ENCODE peak calls at places on chromosome 3, in nine cellular contexts. One of them, this sample, is unnamed. For H3K4me1, the result is how much of the 10 kb centered on the place peaks cover.

GRCh38 chr3:193031909-193032308 is 114.3 kb upstream of the MB21D2 start:
- DNase-seq in stomach: no peak
- DNase-seq in sigmoid colon: no peak
- DNase-seq in HepG2: no peak
- DNase-seq in esophagus muscularis mucosa: no peak
- DNase-seq in prostate gland: no peak
- DNase-seq in K562: no peak
- DNase-seq in spleen: no peak
- DNase-seq in H1: no peak
- DNase-seq in this sample: no peak

GRCh38 chr3:145557405-145557804 is 603.6 kb downstream of the PLOD2 start:
- DNase-seq in K562: no peak
- DNase-seq in sigmoid colon: no peak
- DNase-seq in prostate gland: no peak
- DNase-seq in esophagus muscularis mucosa: no peak
- DNase-seq in spleen: no peak
- DNase-seq in stomach: no peak
- DNase-seq in HepG2: no peak
- DNase-seq in H1: peak
- DNase-seq in this sample: no peak

GRCh38 chr3:48565591-48566400 is 2.2 kb upstream of the UCN2 start:
- DNase-seq in H1: no peak
- DNase-seq in K562: no peak
- DNase-seq in prostate gland: no peak
- DNase-seq in sigmoid colon: no peak
- DNase-seq in spleen: no peak
- DNase-seq in stomach: no peak
- DNase-seq in HepG2: no peak
- DNase-seq in esophagus muscularis mucosa: no peak
- DNase-seq in this sample: no peak

GRCh38 chr3:62817678-62818077 is 57.5 kb downstream of the CADPS start:
- DNase-seq in HepG2: no peak
- DNase-seq in esophagus muscularis mucosa: no peak
- DNase-seq in K562: no peak
- DNase-seq in prostate gland: no peak
- DNase-seq in sigmoid colon: no peak
- DNase-seq in spleen: no peak
- DNase-seq in H1: no peak
- DNase-seq in stomach: no peak
- DNase-seq in this sample: no peak

GRCh38 chr3:192727032-192727847 is at the start of gene FGF12:
- DNase-seq in prostate gland: peak
- DNase-seq in sigmoid colon: peak
- DNase-seq in K562: peak
- DNase-seq in HepG2: peak
- DNase-seq in H1: peak
- DNase-seq in spleen: peak
- DNase-seq in esophagus muscularis mucosa: no peak
- DNase-seq in stomach: peak
- DNase-seq in this sample: peak

GRCh38 chr3:135084404-135084803 is 289.3 kb downstream of the EPHB1 start:
- DNase-seq in stomach: no peak
- DNase-seq in prostate gland: no peak
- DNase-seq in esophagus muscularis mucosa: peak
- DNase-seq in spleen: no peak
- DNase-seq in sigmoid colon: no peak
- DNase-seq in K562: no peak
- DNase-seq in HepG2: no peak
- DNase-seq in H1: no peak
- DNase-seq in this sample: no peak

GRCh38 chr3:89490129-89490528 is 382.7 kb downstream of the EPHA3 start:
- DNase-seq in esophagus muscularis mucosa: no peak
- DNase-seq in prostate gland: no peak
- DNase-seq in spleen: no peak
- DNase-seq in H1: no peak
- DNase-seq in sigmoid colon: no peak
- DNase-seq in stomach: no peak
- DNase-seq in K562: no peak
- DNase-seq in HepG2: no peak
- DNase-seq in this sample: no peak

GRCh38 chr3:175335229-175335628 is 476.1 kb downstream of the NAALADL2 start:
- DNase-seq in H1: no peak
- DNase-seq in prostate gland: no peak
- DNase-seq in stomach: no peak
- DNase-seq in spleen: no peak
- DNase-seq in HepG2: no peak
- DNase-seq in K562: no peak
- DNase-seq in esophagus muscularis mucosa: no peak
- DNase-seq in sigmoid colon: no peak
- DNase-seq in this sample: no peak

DNA sequence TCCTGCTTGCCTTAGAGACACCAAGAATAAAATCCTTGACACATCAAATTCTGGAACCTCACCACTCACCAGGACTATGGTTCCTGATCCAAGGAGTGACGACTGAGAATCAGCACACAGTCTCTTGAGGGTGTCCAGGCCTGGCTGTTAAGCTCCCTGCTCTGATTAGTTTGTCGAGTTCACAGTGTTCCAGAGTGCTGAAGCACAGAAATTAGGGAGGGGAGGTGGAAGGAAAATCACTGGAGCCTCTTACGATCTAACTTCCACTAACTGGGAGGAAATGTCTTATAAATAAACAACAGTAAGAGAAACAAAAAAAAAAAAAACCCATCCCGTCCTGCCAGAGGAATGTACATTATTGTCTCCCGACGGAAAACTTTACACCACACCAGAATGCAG is 330.2 kb downstream of the TIGIT start:
- DNase-seq in esophagus muscularis mucosa: peak
- DNase-seq in H1: no peak
- DNase-seq in HepG2: peak
- DNase-seq in stomach: no peak
- DNase-seq in spleen: no peak
- DNase-seq in sigmoid colon: peak
- DNase-seq in K562: no peak
- DNase-seq in prostate gland: no peak
- DNase-seq in this sample: peak
- TF ChIP-seq POLR2AphosphoS5 in esophagus muscularis mucosa: peak
- TF ChIP-seq POLR2AphosphoS5 in H1: no peak
- TF ChIP-seq POLR2AphosphoS5 in HepG2: no peak
- TF ChIP-seq POLR2AphosphoS5 in stomach: peak
- TF ChIP-seq POLR2AphosphoS5 in spleen: no peak
- TF ChIP-seq POLR2AphosphoS5 in sigmoid colon: peak
- TF ChIP-seq POLR2AphosphoS5 in K562: no peak
- TF ChIP-seq POLR2AphosphoS5 in prostate gland: peak
- TF ChIP-seq POLR2AphosphoS5 in this sample: peak

GRCh38 chr3:50623840-50624474 is 7.0 kb downstream of the MAPKAPK3 start:
- DNase-seq in H1: no peak
- DNase-seq in esophagus muscularis mucosa: no peak
- DNase-seq in stomach: no peak
- DNase-seq in prostate gland: no peak
- DNase-seq in K562: no peak
- DNase-seq in HepG2: no peak
- DNase-seq in spleen: no peak
- DNase-seq in sigmoid colon: no peak
- DNase-seq in this sample: no peak
- H3K4me1 ChIP-seq in H1: under half
- H3K4me1 ChIP-seq in esophagus muscularis mucosa: under half
- H3K4me1 ChIP-seq in stomach: half or more
- H3K4me1 ChIP-seq in prostate gland: under half
- H3K4me1 ChIP-seq in K562: under half
- H3K4me1 ChIP-seq in HepG2: under half
- H3K4me1 ChIP-seq in spleen: half or more
- H3K4me1 ChIP-seq in sigmoid colon: under half
- H3K4me1 ChIP-seq in this sample: under half

GRCh38 chr3:51941447-51941797 is 282 bp downstream of the RRP9 start:
- DNase-seq in spleen: no peak
- DNase-seq in prostate gland: no peak
- DNase-seq in sigmoid colon: no peak
- DNase-seq in HepG2: no peak
- DNase-seq in K562: no peak
- DNase-seq in H1: no peak
- DNase-seq in esophagus muscularis mucosa: no peak
- DNase-seq in stomach: no peak
- DNase-seq in this sample: no peak

GRCh38 chr3:51943451-51944391 is 1.6 kb downstream of the PARP3 start:
- DNase-seq in sigmoid colon: peak
- DNase-seq in K562: no peak
- DNase-seq in HepG2: no peak
- DNase-seq in esophagus muscularis mucosa: no peak
- DNase-seq in H1: no peak
- DNase-seq in prostate gland: no peak
- DNase-seq in stomach: no peak
- DNase-seq in spleen: peak
- DNase-seq in this sample: no peak

GRCh38 chr3:51940648-51941421 is 869 bp downstream of the RRP9 start:
- DNase-seq in prostate gland: no peak
- DNase-seq in stomach: no peak
- DNase-seq in esophagus muscularis mucosa: no peak
- DNase-seq in spleen: peak
- DNase-seq in H1: no peak
- DNase-seq in sigmoid colon: peak
- DNase-seq in HepG2: no peak
- DNase-seq in K562: no peak
- DNase-seq in this sample: no peak

GRCh38 chr3:51942603-51943450 is 664 bp downstream of the PARP3 start:
- DNase-seq in HepG2: peak
- DNase-seq in sigmoid colon: peak
- DNase-seq in spleen: peak
- DNase-seq in K562: peak
- DNase-seq in prostate gland: peak
- DNase-seq in H1: no peak
- DNase-seq in esophagus muscularis mucosa: no peak
- DNase-seq in stomach: peak
- DNase-seq in this sample: peak

DNA sequence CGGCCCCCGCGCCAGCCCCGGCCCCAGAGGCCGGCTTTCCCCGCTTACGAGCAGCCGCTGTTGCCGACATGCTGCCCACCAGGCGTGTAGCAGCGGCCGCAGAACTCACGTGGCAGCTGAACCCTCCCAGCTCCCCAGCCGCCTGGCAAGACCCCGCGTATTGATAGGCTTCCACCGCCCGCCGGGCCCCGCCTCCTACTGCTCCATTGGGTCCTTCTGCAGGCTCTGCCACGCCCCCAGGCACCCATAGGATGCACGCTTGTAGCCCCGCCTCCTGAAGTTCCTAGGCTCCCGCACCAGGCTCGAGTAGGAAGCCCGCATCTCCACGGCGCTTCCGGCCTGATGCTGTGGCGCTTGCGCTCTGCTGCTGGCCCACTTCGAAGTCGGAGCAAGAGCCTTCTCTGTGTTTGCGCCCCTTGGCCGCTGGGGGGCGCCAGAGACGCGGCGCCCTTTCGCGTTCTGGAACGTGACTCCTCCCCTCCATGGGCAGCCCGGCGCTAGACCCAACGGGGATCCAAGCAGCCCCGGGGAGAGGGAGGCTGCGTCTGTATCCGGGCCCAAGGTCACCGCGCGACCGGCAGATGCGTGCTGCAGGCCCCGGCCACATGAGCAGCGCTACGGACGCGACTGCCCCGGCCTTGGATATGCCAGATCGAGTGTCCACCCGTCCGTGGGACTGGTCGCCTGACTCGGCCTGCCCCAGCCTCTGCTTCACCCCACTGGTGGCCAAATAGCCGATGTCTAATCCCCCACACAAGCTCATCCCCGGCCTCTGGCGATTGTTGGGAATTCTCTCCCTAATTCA is at the start of the genes PARP3 and RRP9:
- DNase-seq in HepG2: peak
- DNase-seq in H1: peak
- DNase-seq in prostate gland: peak
- DNase-seq in stomach: peak
- DNase-seq in K562: peak
- DNase-seq in esophagus muscularis mucosa: peak
- DNase-seq in sigmoid colon: peak
- DNase-seq in spleen: peak
- DNase-seq in this sample: peak
- TF ChIP-seq POLR2A in HepG2: no peak
- TF ChIP-seq POLR2A in H1: peak
- TF ChIP-seq POLR2A in prostate gland: peak
- TF ChIP-seq POLR2A in stomach: no peak
- TF ChIP-seq POLR2A in K562: peak
- TF ChIP-seq POLR2A in esophagus muscularis mucosa: no peak
- TF ChIP-seq POLR2A in sigmoid colon: peak
- TF ChIP-seq POLR2A in spleen: no peak
- TF ChIP-seq POLR2A in this sample: peak

GRCh38 chr3:43304126-43304525 is 17.8 kb downstream of the SNRK start:
- DNase-seq in H1: no peak
- DNase-seq in stomach: no peak
- DNase-seq in sigmoid colon: no peak
- DNase-seq in HepG2: no peak
- DNase-seq in prostate gland: no peak
- DNase-seq in spleen: no peak
- DNase-seq in K562: no peak
- DNase-seq in esophagus muscularis mucosa: no peak
- DNase-seq in this sample: no peak

GRCh38 chr3:43307226-43307625 is 20.9 kb downstream of the SNRK start:
- DNase-seq in sigmoid colon: no peak
- DNase-seq in HepG2: no peak
- DNase-seq in H1: no peak
- DNase-seq in prostate gland: no peak
- DNase-seq in esophagus muscularis mucosa: no peak
- DNase-seq in K562: no peak
- DNase-seq in spleen: no peak
- DNase-seq in stomach: no peak
- DNase-seq in this sample: no peak

GRCh38 chr3:43307649-43308048 is 21.3 kb downstream of the SNRK start:
- DNase-seq in K562: no peak
- DNase-seq in sigmoid colon: no peak
- DNase-seq in stomach: no peak
- DNase-seq in H1: no peak
- DNase-seq in HepG2: no peak
- DNase-seq in spleen: no peak
- DNase-seq in esophagus muscularis mucosa: no peak
- DNase-seq in prostate gland: no peak
- DNase-seq in this sample: no peak

DNA sequence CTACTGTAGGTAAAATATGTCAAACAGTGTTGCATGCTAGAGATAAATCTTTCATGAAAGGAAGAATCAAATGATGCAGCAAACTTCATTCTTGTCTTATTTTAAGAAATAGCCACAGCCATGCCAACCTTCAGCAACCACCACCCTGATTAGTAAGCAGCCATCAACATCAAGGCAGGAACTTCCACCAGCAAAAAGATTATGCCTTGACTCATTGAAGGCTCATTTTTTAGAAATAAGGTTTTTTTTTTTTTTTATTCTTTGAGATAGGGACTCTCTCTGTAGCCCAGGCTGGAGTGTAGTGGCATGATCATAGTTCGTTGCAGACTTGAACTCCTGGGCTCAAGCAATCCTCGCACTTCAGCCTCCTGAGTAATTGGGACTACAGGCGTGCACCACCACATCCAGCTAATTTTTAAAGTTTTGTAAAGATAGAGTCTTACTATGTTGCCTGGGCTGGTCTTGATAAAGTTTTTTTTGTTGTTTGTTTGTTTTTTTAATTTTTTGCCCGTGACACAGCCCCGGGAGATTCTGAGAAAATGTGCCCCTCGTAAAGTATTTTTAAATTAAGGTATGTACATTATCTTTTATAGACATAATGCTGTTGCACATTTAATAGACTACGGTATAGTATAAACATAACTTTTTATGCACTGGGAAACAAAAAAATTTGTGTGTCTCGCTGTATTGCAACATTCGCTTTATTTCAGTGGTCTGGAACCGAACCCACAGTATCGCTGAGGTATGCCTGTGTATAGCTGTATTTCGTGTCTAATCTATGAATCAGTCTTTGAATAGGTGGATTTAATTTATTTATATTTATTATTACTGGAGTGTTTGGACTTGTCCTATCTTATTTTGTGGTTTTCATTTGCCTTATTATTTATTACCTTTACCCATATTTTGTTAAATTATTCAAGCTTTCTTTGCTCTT is 23.3 kb downstream of the SNRK start:
- DNase-seq in stomach: no peak
- DNase-seq in prostate gland: no peak
- DNase-seq in H1: no peak
- DNase-seq in sigmoid colon: no peak
- DNase-seq in spleen: no peak
- DNase-seq in K562: no peak
- DNase-seq in HepG2: no peak
- DNase-seq in esophagus muscularis mucosa: no peak
- DNase-seq in this sample: no peak
- TF ChIP-seq POLR2AphosphoS5 in stomach: no peak
- TF ChIP-seq POLR2AphosphoS5 in prostate gland: no peak
- TF ChIP-seq POLR2AphosphoS5 in H1: no peak
- TF ChIP-seq POLR2AphosphoS5 in sigmoid colon: no peak
- TF ChIP-seq POLR2AphosphoS5 in spleen: no peak
- TF ChIP-seq POLR2AphosphoS5 in K562: no peak
- TF ChIP-seq POLR2AphosphoS5 in HepG2: no peak
- TF ChIP-seq POLR2AphosphoS5 in esophagus muscularis mucosa: no peak
- TF ChIP-seq POLR2AphosphoS5 in this sample: no peak